ENCODE peak calls at places on chromosome 12, in seven cellular contexts. U, M, C, R, G, Y and F are unnamed samples.

GRCh38 chr12:130031571-130032189 is 127.9 kb upstream of the TMEM132D start:
- DNase-seq in U (peak; percentile 77), C (peak; percentile 32), Y (peak; percentile 41), G (peak; percentile 56), R (peak; percentile 55), M (peak; percentile 79), F (peak; percentile 44)

GRCh38 chr12:32773686-32774085 is 18.0 kb upstream of the YARS2 start:
- DNase-seq in G (no peak), M (no peak), C (no peak), Y (no peak), U (no peak), R (no peak), F (no peak)

GRCh38 chr12:52178984-52179383 is 12.8 kb downstream of the KRT80 start:
- DNase-seq in M (no peak), R (no peak), G (no peak), Y (no peak), U (no peak), C (no peak), F (no peak)

GRCh38 chr12:50764861-50765324 is 992 bp downstream of the ATF1 start:
- DNase-seq in U (no peak), R (peak; percentile 26), Y (no peak), M (peak; percentile 59), G (peak; percentile 51), C (no peak), F (peak; percentile 22)

GRCh38 chr12:53751336-53752191 is at the start of gene CISTR:
- DNase-seq in Y (no peak), U (peak; percentile 44), C (peak; percentile 31), M (peak; percentile 28), R (no peak), G (no peak), F (no peak)

GRCh38 chr12:128823916-128824839 is at the start of gene SLC15A4:
- DNase-seq in Y (peak; percentile 92), M (peak; percentile 96), R (peak; percentile 97), G (peak; percentile 88), C (peak; percentile 96), U (peak; percentile 95), F (peak; percentile 89)

GRCh38 chr12:6049587-6049986 is 74.9 kb downstream of the VWF start:
- DNase-seq in R (no peak), Y (no peak), M (no peak), C (no peak), G (no peak), U (no peak), F (no peak)

GRCh38 chr12:119685375-119685774 is 17.4 kb downstream of the PRKAB1 start:
- DNase-seq in C (no peak), Y (no peak), M (no peak), U (no peak), G (no peak), R (no peak), F (no peak)

GRCh38 chr12:57744194-57744776 is 554 bp upstream of the TSPAN31 start:
- DNase-seq in G (no peak), M (peak; percentile 86), Y (peak; percentile 57), R (peak; percentile 88), C (no peak), U (peak; percentile 81), F (peak; percentile 67)

GRCh38 chr12:111429760-111430417 is 24.2 kb downstream of the SH2B3 start:
- DNase-seq in C (no peak), R (no peak), M (peak; percentile 60), Y (peak; percentile 38), G (no peak), U (peak; percentile 72), F (no peak)

GRCh38 chr12:131458931-131459575 is 251.8 kb upstream of the SFSWAP start:
- DNase-seq in Y (no peak), R (no peak), M (no peak), C (no peak), G (no peak), U (no peak), F (no peak)

GRCh38 chr12:12349711-12350665 is at the start of gene MANSC1:
- DNase-seq in U (peak; percentile 59), Y (peak; percentile 34), C (peak; percentile 68), R (no peak), M (peak; percentile 58), G (no peak), F (no peak)

GRCh38 chr12:1503281-1503711 is 91.1 kb downstream of the FBXL14 start:
- DNase-seq in M (no peak), U (no peak), Y (no peak), C (no peak), R (no peak), G (no peak), F (no peak)

GRCh38 chr12:50924439-50925341 is 27.7 kb upstream of the HIGD1C start:
- DNase-seq in C (peak; percentile 83), Y (no peak), G (peak; percentile 70), U (peak; percentile 54), R (peak; percentile 66), M (peak; percentile 18), F (peak; percentile 89)

GRCh38 chr12:83389237-83389996 is 702.7 kb downstream of the TMTC2 start:
- DNase-seq in U (no peak), C (no peak), M (no peak), R (no peak), Y (no peak), G (peak; percentile 57), F (peak; percentile 26)